ENCODE peak calls at places on chromosomes 2 and 18, in six cellular contexts. I, P, H, Z, J and R are unnamed samples.

GRCh38 chr2:231664727-231665126 is 43.6 kb upstream of the PTMA start:
- DNase-seq in I (no peak), P (no peak), H (no peak), Z (no peak), J (no peak), R (no peak)

GRCh38 chr2:1744151-1744445 is 217 bp downstream of the PXDN start:
- DNase-seq in I (no peak), P (no peak), H (no peak), Z (no peak), J (no peak), R (no peak)

GRCh38 chr2:8544786-8545631 is 136.8 kb upstream of the ID2 start:
- DNase-seq in I (peak; percentile 86), P (peak; percentile 93), H (peak; percentile 68), Z (peak; percentile 60), J (peak; percentile 45), R (peak; percentile 58)

GRCh38 chr2:138274421-138275291 is 226.9 kb upstream of the SPOPL start:
- DNase-seq in I (peak; percentile 15), P (peak; percentile 34), H (no peak), Z (no peak), J (no peak), R (no peak)

GRCh38 chr2:42337846-42338566 is 23.0 kb downstream of the COX7A2L start:
- DNase-seq in I (no peak), P (no peak), H (no peak), Z (no peak), J (no peak), R (no peak)

GRCh38 chr2:61763605-61764034 is 90.2 kb downstream of the FAM161A start:
- DNase-seq in I (peak; percentile 93), P (peak; percentile 89), H (peak; percentile 82), Z (peak; percentile 64), J (no peak), R (peak; percentile 60)

GRCh38 chr2:28691774-28692281 is 59.8 kb upstream of the PPP1CB start:
- DNase-seq in I (peak; percentile 92), P (peak; percentile 82), H (no peak), Z (peak; percentile 70), J (no peak), R (peak; percentile 75)

GRCh38 chr2:112692496-112692911 is 28.3 kb upstream of the NT5DC4 start:
- DNase-seq in I (peak; percentile 90), P (peak; percentile 98), H (no peak), Z (peak; percentile 87), J (no peak), R (peak; percentile 93)

GRCh38 chr2:10146366-10147005 is 23.9 kb downstream of the RRM2 start:
- DNase-seq in I (no peak), P (no peak), H (no peak), Z (no peak), J (no peak), R (no peak)

GRCh38 chr2:197034969-197035368 is 108.5 kb upstream of the PGAP1 start:
- DNase-seq in I (no peak), P (no peak), H (no peak), Z (no peak), J (no peak), R (no peak)

GRCh38 chr18:49431563-49431962 is 28.9 kb downstream of the DYM start:
- DNase-seq in I (no peak), P (peak; percentile 40), H (no peak), Z (no peak), J (no peak), R (peak; percentile 25)

GRCh38 chr2:232447091-232447620 is 8.8 kb upstream of the ALPI start:
- DNase-seq in I (no peak), P (no peak), H (no peak), Z (no peak), J (no peak), R (no peak)

GRCh38 chr2:138780451-138780880 is 276 bp upstream of the NXPH2 start:
- DNase-seq in I (no peak), P (no peak), H (no peak), Z (no peak), J (no peak), R (no peak)

GRCh38 chr2:54903736-54904554 is 146.3 kb downstream of the RTN4 start:
- DNase-seq in I (peak; percentile 94), P (peak; percentile 99), H (peak; percentile 48), Z (peak; percentile 99), J (peak; percentile 7), R (peak; percentile 96)

GRCh38 chr2:83901322-83901721 is 557.8 kb downstream of the SUCLG1 start:
- DNase-seq in I (no peak), P (no peak), H (no peak), Z (no peak), J (no peak), R (no peak)

GRCh38 chr18:54223568-54224241 is 764 bp downstream of the MBD2 start:
- DNase-seq in I (peak; percentile 94), P (peak; percentile 92), H (peak; percentile 50), Z (peak; percentile 83), J (no peak), R (peak; percentile 70)

GRCh38 chr2:32278476-32278853 is 761 bp downstream of the YIPF4 start:
- DNase-seq in I (no peak), P (no peak), H (no peak), Z (no peak), J (no peak), R (no peak)

GRCh38 chr2:165969227-165969626 is 15.7 kb upstream of the TTC21B start:
- DNase-seq in I (peak; percentile 4), P (no peak), H (no peak), Z (no peak), J (no peak), R (no peak)

GRCh38 chr18:13605477-13605876 is 120.9 kb downstream of the FAM210A start:
- DNase-seq in I (no peak), P (no peak), H (no peak), Z (no peak), J (no peak), R (no peak)

GRCh38 chr2:71884303-71885042 is 263.2 kb downstream of the CYP26B1 start:
- DNase-seq in I (peak; percentile 92), P (peak; percentile 57), H (no peak), Z (peak; percentile 33), J (no peak), R (no peak)

GRCh38 chr2:42092084-42092996 is 44.5 kb downstream of the PKDCC start:
- DNase-seq in I (peak; percentile 67), P (no peak), H (no peak), Z (no peak), J (no peak), R (no peak)

GRCh38 chr2:200310545-200310971 is 4.1 kb downstream of the SPATS2L start:
- DNase-seq in I (peak; percentile 42), P (peak; percentile 74), H (no peak), Z (peak; percentile 52), J (no peak), R (no peak)

GRCh38 chr2:207251573-207252192 is 85.9 kb upstream of the KLF7 start:
- DNase-seq in I (no peak), P (peak; percentile 61), H (no peak), Z (peak; percentile 67), J (no peak), R (no peak)

GRCh38 chr2:7813541-7814310 is 868.1 kb upstream of the ID2 start:
- DNase-seq in I (peak; percentile 11), P (peak; percentile 12), H (no peak), Z (no peak), J (no peak), R (no peak)

GRCh38 chr2:216146573-216146972 is 37.4 kb downstream of the XRCC5 start:
- DNase-seq in I (no peak), P (no peak), H (no peak), Z (no peak), J (no peak), R (no peak)

GRCh38 chr18:35430721-35431441 is 53.7 kb upstream of the ZNF396 start:
- DNase-seq in I (peak; percentile 61), P (no peak), H (no peak), Z (no peak), J (no peak), R (no peak)
- H3K4me3 ChIP-seq in I (no peak overlapping the region), P (no peak overlapping the region), H (no peak overlapping the region), Z (no peak overlapping the region), J (no peak overlapping the region), R (no peak overlapping the region)

GRCh38 chr2:47068966-47069627 is 86.0 kb downstream of the STPG4 start:
- DNase-seq in I (no peak), P (no peak), H (no peak), Z (no peak), J (no peak), R (no peak)
- H3K4me3 ChIP-seq in I (no peak overlapping the region), P (no peak overlapping the region), H (no peak overlapping the region), Z (no peak overlapping the region), J (no peak overlapping the region), R (no peak overlapping the region)

GRCh38 chr18:57025525-57025924 is 121.4 kb upstream of the BOD1L2 start:
- DNase-seq in I (no peak), P (no peak), H (no peak), Z (peak; percentile 43), J (no peak), R (no peak)
- H3K4me3 ChIP-seq in I (no peak overlapping the region), P (no peak overlapping the region), H (no peak overlapping the region), Z (no peak overlapping the region), J (no peak overlapping the region), R (no peak overlapping the region)

GRCh38 chr2:152717242-152718046 is at the start of gene PRPF40A:
- DNase-seq in I (peak; percentile 99), P (peak; percentile 98), H (peak; percentile 99), Z (peak; percentile 95), J (peak; percentile 99), R (peak; percentile 93)

GRCh38 chr2:152718047-152718908 is at the start of gene ARL6IP6:
- DNase-seq in I (peak; percentile 92), P (peak; percentile 84), H (peak; percentile 93), Z (peak; percentile 58), J (peak; percentile 96), R (peak; percentile 51)

GRCh38 chr2:152716805-152717241 is 438 bp downstream of the PRPF40A start:
- DNase-seq in I (no peak), P (no peak), H (no peak), Z (no peak), J (no peak), R (no peak)

GRCh38 chr2:152715112-152715511 is 2.1 kb downstream of the PRPF40A start:
- DNase-seq in I (no peak), P (no peak), H (no peak), Z (no peak), J (no peak), R (no peak)

DNA sequence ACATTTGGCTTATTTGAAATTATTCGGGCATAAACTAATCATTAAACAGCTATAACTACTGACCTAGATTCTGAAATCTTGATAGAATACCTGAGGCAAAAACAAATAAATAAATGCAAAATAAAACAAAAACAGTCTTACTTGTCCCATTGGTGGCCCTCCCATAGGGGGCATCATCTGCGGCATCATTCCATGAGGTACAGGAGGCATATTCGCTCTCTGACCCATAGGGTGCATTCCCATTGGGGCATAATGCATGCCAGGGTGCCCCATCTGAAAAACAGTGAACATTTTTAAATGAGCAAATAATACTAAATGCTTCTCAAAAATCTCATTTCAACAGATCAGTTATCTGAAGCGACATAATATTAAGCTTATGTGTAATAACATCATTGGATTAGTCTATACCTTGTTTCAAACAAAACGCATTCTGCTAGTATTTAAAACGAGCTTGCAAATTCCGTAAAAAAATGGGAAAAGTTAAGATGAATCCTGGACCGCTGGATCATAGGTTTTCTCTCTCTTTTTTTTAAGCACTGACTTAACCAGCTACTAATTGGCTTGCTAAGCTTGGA is 1.3 kb downstream of the PRPF40A start:
- DNase-seq in I (peak; percentile 21), P (peak; percentile 5), H (no peak), Z (no peak), J (no peak), R (no peak)
- H3K4me3 ChIP-seq in I (peak overlapping the region; percentile 83), P (peak overlapping the region; percentile 92), H (peak overlapping the region; percentile 96), Z (peak overlapping the region; percentile 87), J (peak overlapping the region; percentile 97), R (peak overlapping the region; percentile 90)